ENCODE peak calls at places on chromosome 14, in six cellular contexts. V, T, S, E, A and Y are unnamed samples. For H3K4me1 and H3K36me3, the result is how much of the 10 kb centered on the place peaks cover.

GRCh38 chr14:56854325-56854724 is 44.0 kb upstream of the OTX2 start:
- DNase-seq in A (no peak), V (no peak), E (no peak), S (no peak), T (no peak), Y (no peak)

GRCh38 chr14:54440037-54440436 is 1.1 kb downstream of the CNIH1 start:
- DNase-seq in E (peak), A (no peak), T (peak), S (no peak), V (no peak), Y (no peak)

GRCh38 chr14:32307881-32308582 is 21.1 kb upstream of the AKAP6 start:
- DNase-seq in E (no peak), S (no peak), V (peak), A (no peak), T (no peak), Y (no peak)

GRCh38 chr14:28756896-28757570 is 9.6 kb upstream of the FOXG1 start:
- DNase-seq in E (peak), T (peak), S (no peak), V (no peak), A (no peak), Y (no peak)

GRCh38 chr14:97444248-97444647 is 647.1 kb downstream of the VRK1 start:
- DNase-seq in V (no peak), T (no peak), A (no peak), S (no peak), E (no peak), Y (no peak)

GRCh38 chr14:35399083-35399807 is 5.3 kb downstream of the NFKBIA start:
- DNase-seq in V (no peak), T (no peak), E (no peak), A (peak), S (no peak), Y (no peak)

GRCh38 chr14:100665518-100666032 is 61.1 kb upstream of the DLK1 start:
- DNase-seq in A (no peak), S (no peak), V (peak), E (peak), T (no peak), Y (no peak)

GRCh38 chr14:68807148-68807600 is 14.3 kb upstream of the ZFP36L1 start:
- DNase-seq in V (peak), S (peak), E (peak), T (peak), A (peak), Y (no peak)

GRCh38 chr14:83473416-83473815 is 1939.8 kb upstream of the SEL1L start:
- DNase-seq in V (no peak), A (no peak), T (peak), S (no peak), E (peak), Y (no peak)

GRCh38 chr14:54762296-54762695 is 140.3 kb downstream of the GCH1 start:
- DNase-seq in T (peak), E (peak), V (no peak), A (no peak), S (no peak), Y (no peak)

GRCh38 chr14:36663404-36664321 is 2.0 kb downstream of the PAX9 start:
- DNase-seq in E (peak), T (no peak), V (no peak), A (no peak), S (no peak), Y (no peak)

GRCh38 chr14:96057738-96058137 is 18.6 kb downstream of the C14orf132 start:
- DNase-seq in E (no peak), V (no peak), A (no peak), S (no peak), T (no peak), Y (no peak)

GRCh38 chr14:80024417-80024816 is 186.9 kb downstream of the DIO2 start:
- DNase-seq in S (no peak), A (no peak), T (no peak), V (no peak), E (no peak), Y (no peak)

GRCh38 chr14:95409472-95410307 is 90.0 kb upstream of the CLMN start:
- DNase-seq in E (no peak), S (no peak), A (no peak), T (no peak), V (no peak), Y (no peak)

GRCh38 chr14:69008411-69008810 is 29.3 kb upstream of the ACTN1 start:
- DNase-seq in A (no peak), E (peak), S (no peak), V (no peak), T (peak), Y (no peak)

GRCh38 chr14:56145965-56146364 is 27.8 kb downstream of the PELI2 start:
- DNase-seq in V (no peak), S (no peak), E (peak), A (no peak), T (peak), Y (no peak)

GRCh38 chr14:65351493-65352224 is 60.9 kb upstream of the FUT8 start:
- DNase-seq in A (no peak), T (no peak), E (no peak), V (no peak), S (no peak), Y (no peak)

GRCh38 chr14:20501346-20501745 is 4.0 kb upstream of the RNASE10 start:
- DNase-seq in A (no peak), S (no peak), T (no peak), V (no peak), E (peak), Y (no peak)

GRCh38 chr14:101909371-101910096 is 54.8 kb upstream of the DYNC1H1 start:
- DNase-seq in V (no peak), E (no peak), T (no peak), S (no peak), A (no peak), Y (no peak)

GRCh38 chr14:30608533-30609006 is 13.5 kb upstream of the SCFD1 start:
- DNase-seq in A (no peak), V (no peak), S (no peak), T (peak), E (peak), Y (no peak)

GRCh38 chr14:90732723-90733122 is 83.5 kb downstream of the TTC7B start:
- DNase-seq in E (no peak), A (no peak), S (peak), T (no peak), V (no peak), Y (no peak)

GRCh38 chr14:21346532-21347135 is 37.2 kb downstream of the SUPT16H start:
- DNase-seq in E (peak), T (no peak), S (no peak), V (no peak), A (no peak), Y (no peak)

GRCh38 chr14:93042968-93043940 is 72.5 kb downstream of the ITPK1 start:
- DNase-seq in T (peak), V (peak), S (no peak), E (peak), A (peak), Y (peak)

GRCh38 chr14:92160619-92161018 is 38.9 kb downstream of the CPSF2 start:
- DNase-seq in T (peak), S (no peak), V (no peak), A (no peak), E (peak), Y (no peak)

GRCh38 chr14:58298477-58298879 is at the start of gene ARID4A:
- DNase-seq in T (no peak), E (no peak), S (no peak), V (peak), A (peak), Y (peak)

GRCh38 chr14:50095895-50096294 is 20.5 kb downstream of the VCPKMT start:
- DNase-seq in A (no peak), T (no peak), S (no peak), V (no peak), E (no peak), Y (no peak)

GRCh38 chr14:36449903-36450302 is 70.1 kb downstream of the NKX2-1 start:
- DNase-seq in A (no peak), S (no peak), V (no peak), E (no peak), T (no peak), Y (no peak)

GRCh38 chr14:61252354-61253063 is 28.6 kb downstream of the TMEM30B start:
- DNase-seq in E (peak), T (peak), V (peak), S (no peak), A (no peak), Y (peak)

GRCh38 chr14:29144598-29144997 is 378.0 kb downstream of the FOXG1 start:
- DNase-seq in E (peak), T (peak), A (no peak), V (no peak), S (no peak), Y (no peak)

GRCh38 chr14:49953196-49953595 is 60.3 kb downstream of the ARF6 start:
- DNase-seq in E (no peak), S (no peak), T (no peak), A (no peak), V (no peak), Y (no peak)

GRCh38 chr14:95614335-95614734 is 71.9 kb upstream of the TCL1B start:
- DNase-seq in E (no peak), V (peak), T (no peak), A (no peak), S (no peak), Y (no peak)

GRCh38 chr14:53517276-53517960 is 364.3 kb upstream of the DDHD1 start:
- DNase-seq in A (no peak), S (no peak), V (no peak), E (peak), T (no peak), Y (no peak)

GRCh38 chr14:25375639-25376038 is 325.7 kb upstream of the STXBP6 start:
- DNase-seq in V (no peak), A (no peak), T (no peak), S (no peak), E (no peak), Y (no peak)

GRCh38 chr14:25381498-25381897 is 331.6 kb upstream of the STXBP6 start:
- DNase-seq in T (no peak), V (no peak), E (no peak), S (no peak), A (no peak), Y (no peak)
- TF ChIP-seq CTCF in T (no peak), V (no peak), E (no peak), S (no peak), A (no peak), Y (no peak)

DNA sequence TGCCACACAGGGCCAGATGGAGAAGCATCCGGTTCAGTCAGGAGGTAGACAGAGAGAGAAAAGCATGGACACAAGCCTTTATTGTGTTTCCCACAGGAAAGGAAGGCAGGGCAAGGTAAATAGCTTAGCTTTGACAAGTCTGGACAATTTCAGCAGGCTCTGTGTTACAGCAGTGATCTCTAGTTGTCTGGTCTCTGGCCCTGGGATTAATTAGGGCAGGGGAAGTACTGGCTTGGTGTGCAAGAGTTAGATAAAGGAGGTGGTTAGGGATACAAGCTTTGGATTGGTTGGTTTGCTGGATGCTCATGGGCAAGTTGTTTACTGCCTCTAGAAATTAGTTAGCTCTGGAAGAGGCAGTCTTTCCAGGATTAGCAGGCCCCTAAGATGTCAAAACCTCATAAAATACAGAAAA is 15.1 kb upstream of the NGDN start:
- DNase-seq in A (no peak), T (no peak), V (no peak), S (no peak), E (no peak), Y (no peak)
- H3K4me1 ChIP-seq in A (under half), T (under half), V (under half), S (under half), E (under half), Y (under half)

GRCh38 chr14:34338056-34338455 is 124.0 kb downstream of the SPTSSA start:
- DNase-seq in S (no peak), A (no peak), E (no peak), T (no peak), V (no peak), Y (no peak)

GRCh38 chr14:34336501-34336900 is 125.5 kb downstream of the SPTSSA start:
- DNase-seq in E (no peak), V (no peak), A (no peak), S (no peak), T (no peak), Y (no peak)

GRCh38 chr14:34345718-34346465 is 116.1 kb downstream of the SPTSSA start:
- DNase-seq in A (no peak), V (no peak), E (no peak), S (no peak), T (no peak), Y (no peak)

GRCh38 chr14:34344318-34344717 is 117.7 kb downstream of the SPTSSA start:
- DNase-seq in S (no peak), T (no peak), E (no peak), A (no peak), V (no peak), Y (no peak)

DNA sequence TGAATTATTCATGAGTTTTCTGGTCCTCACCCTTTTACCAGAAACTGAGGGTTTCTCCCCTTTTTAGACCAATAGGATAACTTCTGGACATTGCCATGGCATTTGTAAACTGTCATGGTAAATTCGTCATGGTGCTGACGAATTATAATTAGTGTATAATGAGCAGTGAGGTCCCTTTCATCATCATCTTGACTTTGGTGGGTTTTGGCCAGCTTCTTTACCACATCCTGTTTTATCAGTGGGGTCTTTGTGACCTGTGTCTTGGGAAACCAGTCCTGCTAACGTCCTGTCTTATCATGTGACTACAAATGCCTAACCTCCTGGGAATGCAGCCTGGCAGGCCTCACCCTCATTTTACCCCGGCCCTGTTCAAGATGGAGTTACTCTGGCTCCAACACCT is 121.8 kb downstream of the SPTSSA start:
- DNase-seq in A (no peak), V (no peak), T (peak), S (no peak), E (peak), Y (no peak)
- H3K36me3 ChIP-seq in A (under half), V (under half), T (under half), S (under half), E (under half), Y (under half)

GRCh38 chr14:104770851-104771272 is 17.9 kb downstream of the SIVA1 start:
- DNase-seq in A (no peak), E (no peak), T (no peak), V (no peak), S (no peak), Y (no peak)
- TF ChIP-seq CTCF in A (peak), E (peak), T (peak), V (peak), S (no peak), Y (peak)

DNA sequence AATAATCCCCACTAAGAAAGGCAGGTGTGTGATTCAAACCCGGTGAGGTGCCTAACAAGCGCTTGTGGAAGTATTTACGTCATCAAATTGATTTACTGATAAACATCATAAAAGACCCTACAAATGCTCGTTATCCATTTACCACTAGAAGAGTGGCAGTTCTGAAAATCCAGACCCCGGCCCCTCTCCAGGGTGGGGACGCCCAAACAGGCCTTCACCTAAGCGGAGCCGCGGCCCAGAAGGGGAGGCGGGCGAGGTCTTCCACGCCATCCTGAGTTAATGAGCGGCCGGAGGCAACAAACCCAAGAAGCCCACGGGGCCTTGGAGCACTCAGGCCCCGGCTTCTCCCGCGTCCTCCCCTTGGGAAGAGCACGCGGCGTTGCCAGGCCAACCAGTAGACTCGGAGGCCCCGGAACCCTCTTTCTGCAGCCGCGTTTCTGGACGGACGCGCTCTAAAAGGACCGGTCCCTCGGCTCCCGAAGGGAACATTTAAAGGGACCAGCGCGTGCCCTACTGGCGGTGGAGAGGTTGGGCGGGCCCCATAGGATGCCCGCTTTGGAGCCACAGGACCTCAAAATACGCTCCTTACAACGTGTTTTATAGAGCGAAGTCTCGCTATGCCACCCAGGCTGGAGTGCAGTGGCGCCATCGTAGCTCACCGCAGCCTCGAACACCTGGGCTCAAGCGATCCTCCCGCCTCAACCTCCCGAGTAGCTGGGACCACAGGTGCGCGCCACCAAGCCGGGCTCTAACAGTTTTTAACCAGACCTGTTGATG is 3.5 kb downstream of the PTPN21 start:
- DNase-seq in S (no peak), V (peak), E (peak), T (peak), A (peak), Y (no peak)
- H3K4me1 ChIP-seq in S (under half), V (under half), E (under half), T (under half), A (under half), Y (half or more)

GRCh38 chr14:73007835-73008234 is 19.1 kb downstream of the ZFYVE1 start:
- DNase-seq in V (no peak), A (no peak), T (no peak), E (no peak), S (no peak), Y (no peak)

GRCh38 chr14:72999316-72999715 is 27.6 kb downstream of the ZFYVE1 start:
- DNase-seq in A (no peak), V (no peak), T (no peak), E (no peak), S (no peak), Y (no peak)

GRCh38 chr14:73008501-73008900 is 18.4 kb downstream of the ZFYVE1 start:
- DNase-seq in E (peak), V (no peak), A (no peak), S (no peak), T (peak), Y (no peak)

GRCh38 chr14:72998252-72998903 is 28.5 kb downstream of the ZFYVE1 start:
- DNase-seq in E (no peak), A (no peak), V (no peak), S (no peak), T (no peak), Y (no peak)

GRCh38 chr14:73003688-73004087 is 23.2 kb downstream of the ZFYVE1 start:
- DNase-seq in A (no peak), E (no peak), T (no peak), V (no peak), S (no peak), Y (no peak)
- H3K36me3 ChIP-seq in A (under half), E (under half), T (under half), V (under half), S (under half), Y (under half)